ENCODE peak calls at places on chromosomes 5 and 9, in seven cellular contexts. E, G, O, V, N, S and P are unnamed samples.
A peak's percentile ranks its signal among the peaks of the same experiment; 100 is the strongest.

GRCh38 chr5:59107692-59108091 is 524.8 kb downstream of the RAB3C start:
- DNase-seq in G (no peak), V (no peak), S (no peak), N (peak; percentile 69), O (no peak), E (no peak), P (no peak)

GRCh38 chr5:14061106-14061505 is 82.0 kb upstream of the TRIO start:
- DNase-seq in G (no peak), N (no peak), S (no peak), O (no peak), V (no peak), E (no peak), P (no peak)

GRCh38 chr5:107085572-107085971 is 585.2 kb downstream of the EFNA5 start:
- DNase-seq in O (no peak), V (no peak), S (no peak), N (no peak), G (no peak), E (no peak), P (no peak)

GRCh38 chr9:132078369-132079356 is 1.0 kb downstream of the MED27 start:
- DNase-seq in E (peak; percentile 66), S (no peak), O (no peak), G (peak; percentile 44), N (peak; percentile 40), V (no peak), P (peak; percentile 15)

GRCh38 chr5:134070648-134070978 is 43.9 kb upstream of the TCF7 start:
- DNase-seq in V (no peak), N (no peak), S (no peak), O (no peak), E (no peak), G (no peak), P (no peak)

GRCh38 chr9:125089331-125089730 is 54.0 kb downstream of the SCAI start:
- DNase-seq in V (no peak), S (no peak), G (no peak), O (no peak), N (no peak), E (no peak), P (no peak)

GRCh38 chr9:133129001-133129799 is 8.2 kb upstream of the RALGDS start:
- DNase-seq in O (no peak), S (no peak), V (no peak), G (no peak), N (no peak), E (no peak), P (peak; percentile 55)

GRCh38 chr5:122292357-122292756 is 19.7 kb upstream of the SNCAIP start:
- DNase-seq in G (no peak), O (no peak), V (no peak), N (peak; percentile 66), E (no peak), S (no peak), P (no peak)

GRCh38 chr5:174843263-174844250 is 119.2 kb downstream of the MSX2 start:
- DNase-seq in G (no peak), S (no peak), E (no peak), V (no peak), O (no peak), N (peak; percentile 85), P (no peak)

GRCh38 chr5:127229185-127229889 is 61.3 kb upstream of the MEGF10 start:
- DNase-seq in G (peak; percentile 62), V (no peak), O (peak; percentile 24), N (peak; percentile 33), E (no peak), S (peak; percentile 67), P (peak; percentile 33)

GRCh38 chr5:43286623-43287022 is 26.6 kb downstream of the HMGCS1 start:
- DNase-seq in S (no peak), G (no peak), O (no peak), V (no peak), N (no peak), E (no peak), P (no peak)

GRCh38 chr9:65458465-65458864 is 173.5 kb upstream of the FOXD4L5 start:
- DNase-seq in N (no peak), S (no peak), G (no peak), V (no peak), O (no peak), E (no peak), P (no peak)

GRCh38 chr9:129550199-129550839 is 70.6 kb downstream of the C9orf50 start:
- DNase-seq in O (peak; percentile 55), V (no peak), G (peak; percentile 76), N (peak; percentile 77), E (no peak), S (peak; percentile 56), P (no peak)

GRCh38 chr5:5126444-5126843 is 13.7 kb upstream of the ADAMTS16 start:
- DNase-seq in S (no peak), O (no peak), V (no peak), G (no peak), N (peak; percentile 7), E (no peak), P (no peak)

GRCh38 chr9:129944501-129945116 is 98.4 kb downstream of the FNBP1 start:
- DNase-seq in S (no peak), V (no peak), G (no peak), O (no peak), N (no peak), E (no peak), P (peak; percentile 37)

GRCh38 chr9:33272061-33272460 is 7.2 kb downstream of the CHMP5 start:
- DNase-seq in O (no peak), G (no peak), N (no peak), V (no peak), E (no peak), S (no peak), P (no peak)

GRCh38 chr5:65332591-65332990 is 149.1 kb downstream of the ADAMTS6 start:
- DNase-seq in S (no peak), G (no peak), N (no peak), E (no peak), O (no peak), V (no peak), P (no peak)

GRCh38 chr5:143209881-143210395 is 193.5 kb downstream of the NR3C1 start:
- DNase-seq in V (no peak), N (no peak), G (no peak), E (no peak), O (no peak), S (no peak), P (no peak)
- TF ChIP-seq CTCF in V (no peak), N (no peak), G (no peak), E (no peak), O (no peak), S (no peak), P (no peak)

GRCh38 chr9:20408513-20408912 is 213.8 kb downstream of the MLLT3 start:
- DNase-seq in S (no peak), E (no peak), N (no peak), V (no peak), G (peak; percentile 18), O (no peak), P (no peak)

GRCh38 chr9:20406344-20406743 is 216.0 kb downstream of the MLLT3 start:
- DNase-seq in G (no peak), O (no peak), V (no peak), S (no peak), E (no peak), N (no peak), P (no peak)

GRCh38 chr9:20405086-20405485 is 217.2 kb downstream of the MLLT3 start:
- DNase-seq in V (no peak), G (no peak), E (no peak), S (no peak), N (peak; percentile 7), O (no peak), P (no peak)

GRCh38 chr9:20409321-20410092 is 212.8 kb downstream of the MLLT3 start:
- DNase-seq in S (no peak), N (no peak), G (no peak), E (no peak), O (no peak), V (no peak), P (no peak)

DNA sequence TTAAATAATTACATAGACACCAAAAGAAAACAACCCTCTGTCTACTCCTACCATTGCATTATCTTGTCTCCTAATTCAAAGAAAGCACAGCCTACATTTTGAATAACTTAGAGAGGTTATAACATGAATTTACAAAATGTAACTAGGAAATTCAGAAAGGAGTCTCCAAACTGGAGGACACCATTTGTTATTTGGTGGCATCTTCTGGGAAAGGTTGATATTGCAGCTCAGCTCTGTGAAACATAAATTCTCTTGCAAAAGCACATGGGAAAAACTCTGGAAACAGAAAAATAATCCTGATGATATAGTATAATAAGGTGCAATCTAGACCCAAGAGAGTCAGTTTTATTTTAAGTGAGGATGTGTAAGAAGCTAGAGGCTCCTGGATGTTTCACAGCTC is 215.3 kb downstream of the MLLT3 start:
- DNase-seq in O (no peak), S (no peak), N (no peak), E (no peak), V (no peak), G (no peak), P (no peak)
- TF ChIP-seq CTCF in O (no peak), S (no peak), N (peak; percentile 14), E (no peak), V (no peak), G (no peak), P (no peak)

GRCh38 chr9:136535070-136535469 is 10.8 kb downstream of the NOTCH1 start:
- DNase-seq in N (no peak), O (no peak), V (no peak), S (no peak), G (peak; percentile 39), E (no peak), P (no peak)

GRCh38 chr9:136536051-136536720 is 9.7 kb downstream of the NOTCH1 start:
- DNase-seq in S (no peak), E (no peak), N (no peak), G (no peak), V (no peak), O (no peak), P (no peak)

GRCh38 chr9:136537411-136537810 is 8.4 kb downstream of the NOTCH1 start:
- DNase-seq in G (no peak), V (no peak), S (no peak), N (no peak), O (no peak), E (no peak), P (no peak)

GRCh38 chr9:136537896-136538598 is 7.8 kb downstream of the NOTCH1 start:
- DNase-seq in S (no peak), G (no peak), E (no peak), N (peak; percentile 42), O (no peak), V (no peak), P (no peak)

GRCh38 chr9:136536721-136537241 is 9.1 kb downstream of the NOTCH1 start:
- DNase-seq in S (no peak), O (no peak), N (no peak), G (no peak), E (no peak), V (no peak), P (no peak)
- TF ChIP-seq CTCF in S (no peak), O (peak; percentile 13), N (no peak), G (no peak), E (peak; percentile 13), V (peak; percentile 37), P (no peak)

DNA sequence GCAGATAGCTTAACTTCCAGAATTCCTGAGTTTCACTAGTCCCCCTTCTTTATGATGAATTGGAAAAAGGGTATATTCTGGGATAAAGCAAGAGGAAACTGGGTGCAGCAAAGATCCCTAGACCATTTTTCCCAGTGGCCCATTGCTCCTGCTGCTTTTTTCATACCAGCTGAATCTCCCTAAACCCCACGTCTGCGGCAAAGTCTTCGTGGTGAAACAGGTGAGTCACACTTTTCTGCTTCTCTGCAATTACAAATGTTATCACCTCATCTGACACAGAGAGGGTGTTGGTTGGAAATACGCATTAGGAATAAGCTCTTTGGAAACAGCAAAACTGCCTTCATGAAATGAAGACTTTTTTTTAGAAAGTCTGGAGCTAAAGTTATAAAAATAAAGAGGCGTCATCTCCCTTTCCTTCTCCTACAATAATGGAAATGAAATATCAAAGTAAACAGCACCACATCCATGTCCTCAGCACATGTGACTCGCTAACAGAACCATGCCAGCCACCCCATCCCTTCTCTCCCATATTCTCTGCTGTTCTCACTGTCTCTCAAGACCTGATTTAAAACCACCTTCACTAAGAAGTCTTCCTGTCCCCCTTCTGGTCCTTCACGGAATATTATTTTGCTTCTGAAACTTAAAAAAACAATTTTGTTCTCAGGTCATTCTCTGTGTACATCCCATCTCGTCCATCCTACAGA is 39.5 kb upstream of the GLRX start:
- DNase-seq in O (no peak), N (peak; percentile 56), V (no peak), S (no peak), E (no peak), G (no peak), P (no peak)
- TF ChIP-seq CTCF in O (no peak), N (no peak), V (peak; percentile 9), S (peak; percentile 21), E (no peak), G (no peak), P (no peak)